ENCODE peak calls at places on chromosome 1, in ten cellular contexts. W, Y, X, O, G, T, R, C, K and I are unnamed samples. For H3K36me3, the result is how much of the 10 kb centered on the place peaks cover.

GRCh38 chr1:44101356-44101755 is 17.3 kb upstream of the KLF17 start:
- DNase-seq in W (no peak), Y (peak), X (no peak), O (no peak), G (no peak), T (no peak), R (no peak), C (no peak), K (no peak), I (no peak)

GRCh38 chr1:966135-966602 is at the start of gene PLEKHN1:
- DNase-seq in W (no peak), Y (peak), X (peak), O (peak), G (peak), T (peak), R (no peak), C (no peak), K (no peak), I (peak)

GRCh38 chr1:200739499-200740290 is 1.0 kb downstream of the CAMSAP2 start:
- DNase-seq in W (no peak), Y (no peak), X (peak), O (peak), G (peak), T (peak), R (peak), C (no peak), K (no peak), I (no peak)

GRCh38 chr1:22508329-22508728 is 55.0 kb upstream of the EPHA8 start:
- DNase-seq in W (no peak), Y (peak), X (no peak), O (no peak), G (no peak), T (no peak), R (no peak), C (no peak), K (no peak), I (no peak)

GRCh38 chr1:231194843-231195516 is 33.1 kb downstream of the TRIM67 start:
- DNase-seq in W (no peak), Y (no peak), X (no peak), O (no peak), G (no peak), T (no peak), R (no peak), C (no peak), K (no peak), I (no peak)

GRCh38 chr1:56644941-56645662 is at the start of gene PRKAA2:
- DNase-seq in W (no peak), Y (peak), X (peak), O (peak), G (peak), T (peak), R (peak), C (no peak), K (peak), I (peak)

GRCh38 chr1:212920895-212921294 is 29.4 kb upstream of the VASH2 start:
- DNase-seq in W (no peak), Y (no peak), X (no peak), O (no peak), G (no peak), T (no peak), R (no peak), C (no peak), K (peak), I (no peak)

GRCh38 chr1:7783178-7783711 is 846 bp upstream of the PER3 start:
- DNase-seq in W (no peak), Y (peak), X (peak), O (peak), G (peak), T (peak), R (peak), C (no peak), K (peak), I (peak)

GRCh38 chr1:28983509-28984310 is 69.3 kb downstream of the EPB41 start:
- DNase-seq in W (no peak), Y (no peak), X (no peak), O (no peak), G (peak), T (peak), R (peak), C (no peak), K (peak), I (no peak)

GRCh38 chr1:230272557-230272956 is 153.6 kb downstream of the PGBD5 start:
- DNase-seq in W (no peak), Y (no peak), X (no peak), O (no peak), G (no peak), T (no peak), R (no peak), C (no peak), K (no peak), I (no peak)

GRCh38 chr1:222784916-222785315 is 29.9 kb upstream of the DISP1 start:
- DNase-seq in W (no peak), Y (no peak), X (no peak), O (no peak), G (no peak), T (no peak), R (no peak), C (no peak), K (no peak), I (no peak)

GRCh38 chr1:153495536-153495935 is 35.1 kb upstream of the S100A7 start:
- DNase-seq in W (no peak), Y (no peak), X (no peak), O (no peak), G (no peak), T (no peak), R (no peak), C (no peak), K (no peak), I (no peak)

GRCh38 chr1:202305168-202305567 is 36.6 kb downstream of the UBE2T start:
- DNase-seq in W (no peak), Y (no peak), X (no peak), O (no peak), G (no peak), T (no peak), R (no peak), C (no peak), K (no peak), I (no peak)

GRCh38 chr1:163661386-163661785 is 339.6 kb downstream of the NUF2 start:
- DNase-seq in W (no peak), Y (no peak), X (no peak), O (no peak), G (no peak), T (no peak), R (no peak), C (no peak), K (no peak), I (no peak)

GRCh38 chr1:53765656-53766055 is 26.7 kb upstream of the GLIS1 start:
- DNase-seq in W (peak), Y (peak), X (no peak), O (no peak), G (no peak), T (no peak), R (no peak), C (no peak), K (peak), I (no peak)

GRCh38 chr1:151401125-151401788 is 1.9 kb downstream of the PSMB4 start:
- DNase-seq in W (no peak), Y (peak), X (no peak), O (no peak), G (no peak), T (no peak), R (no peak), C (no peak), K (no peak), I (no peak)

GRCh38 chr1:193060938-193061337 is 1.5 kb downstream of the RO60 start:
- DNase-seq in W (no peak), Y (peak), X (no peak), O (no peak), G (no peak), T (no peak), R (no peak), C (no peak), K (no peak), I (peak)

GRCh38 chr1:151547119-151547899 is 7.2 kb downstream of the TUFT1 start:
- DNase-seq in W (no peak), Y (peak), X (no peak), O (peak), G (peak), T (peak), R (peak), C (no peak), K (peak), I (peak)

GRCh38 chr1:188517139-188517538 is 1688.4 kb downstream of the PLA2G4A start:
- DNase-seq in W (no peak), Y (no peak), X (no peak), O (no peak), G (no peak), T (no peak), R (no peak), C (no peak), K (no peak), I (no peak)

GRCh38 chr1:21775985-21776562 is 6.9 kb downstream of the USP48 start:
- DNase-seq in W (no peak), Y (peak), X (no peak), O (no peak), G (no peak), T (no peak), R (no peak), C (no peak), K (no peak), I (no peak)

GRCh38 chr1:150881331-150882070 is 5.1 kb upstream of the ARNT start:
- DNase-seq in W (no peak), Y (peak), X (no peak), O (no peak), G (no peak), T (no peak), R (no peak), C (no peak), K (no peak), I (no peak)

GRCh38 chr1:203127672-203128611 is at the start of gene ADORA1:
- DNase-seq in W (no peak), Y (peak), X (peak), O (peak), G (peak), T (peak), R (peak), C (no peak), K (no peak), I (peak)

GRCh38 chr1:7302126-7302525 is 469.0 kb upstream of the VAMP3 start:
- DNase-seq in W (no peak), Y (no peak), X (no peak), O (peak), G (no peak), T (no peak), R (no peak), C (no peak), K (no peak), I (no peak)

GRCh38 chr1:221497051-221497450 is 244.8 kb downstream of the DUSP10 start:
- DNase-seq in W (no peak), Y (no peak), X (no peak), O (no peak), G (no peak), T (no peak), R (no peak), C (no peak), K (no peak), I (no peak)

GRCh38 chr1:53025034-53025777 is 36.8 kb upstream of the PODN start:
- DNase-seq in W (no peak), Y (peak), X (no peak), O (peak), G (peak), T (no peak), R (no peak), C (no peak), K (no peak), I (peak)

GRCh38 chr1:113990966-113991365 is 11.7 kb downstream of the OLFML3 start:
- DNase-seq in W (no peak), Y (no peak), X (no peak), O (no peak), G (no peak), T (no peak), R (no peak), C (no peak), K (no peak), I (no peak)

GRCh38 chr1:113292660-113293626 is 97.4 kb upstream of the MAGI3 start:
- DNase-seq in W (no peak), Y (no peak), X (peak), O (no peak), G (no peak), T (peak), R (no peak), C (no peak), K (no peak), I (peak)

GRCh38 chr1:203031467-203031866 is 5.2 kb downstream of the PPFIA4 start:
- DNase-seq in W (no peak), Y (no peak), X (no peak), O (no peak), G (no peak), T (no peak), R (no peak), C (no peak), K (peak), I (no peak)

GRCh38 chr1:161168906-161169305 is 2.7 kb downstream of the PPOX start:
- DNase-seq in W (no peak), Y (no peak), X (no peak), O (no peak), G (no peak), T (no peak), R (no peak), C (no peak), K (no peak), I (no peak)

GRCh38 chr1:9065213-9065751 is 4.2 kb downstream of the SLC2A5 start:
- DNase-seq in W (no peak), Y (no peak), X (no peak), O (no peak), G (no peak), T (no peak), R (no peak), C (no peak), K (no peak), I (peak)

GRCh38 chr1:9061252-9061948 is 8.0 kb downstream of the SLC2A5 start:
- DNase-seq in W (no peak), Y (no peak), X (no peak), O (no peak), G (peak), T (no peak), R (peak), C (no peak), K (no peak), I (peak)

GRCh38 chr1:9061949-9062555 is 7.4 kb downstream of the SLC2A5 start:
- DNase-seq in W (no peak), Y (no peak), X (no peak), O (no peak), G (no peak), T (no peak), R (no peak), C (no peak), K (no peak), I (peak)

GRCh38 chr1:9059944-9060744 is 9.3 kb downstream of the SLC2A5 start:
- DNase-seq in W (no peak), Y (no peak), X (no peak), O (no peak), G (no peak), T (no peak), R (no peak), C (no peak), K (no peak), I (no peak)

GRCh38 chr1:9062846-9063245 is 6.6 kb downstream of the SLC2A5 start:
- DNase-seq in W (no peak), Y (no peak), X (no peak), O (no peak), G (no peak), T (no peak), R (no peak), C (no peak), K (no peak), I (no peak)
- H3K36me3 ChIP-seq in W (under half), Y (under half), X (under half), O (under half), G (under half), T (under half), R (under half), C (under half), K (under half), I (under half)

GRCh38 chr1:61264825-61265242 is 182.5 kb downstream of the NFIA start:
- DNase-seq in W (no peak), Y (no peak), X (no peak), O (no peak), G (no peak), T (no peak), R (no peak), C (no peak), K (no peak), I (peak)
- H3K27ac ChIP-seq in W (no peak), Y (no peak), X (no peak), O (no peak), G (no peak), T (no peak), R (no peak), C (no peak), K (no peak), I (no peak)

DNA sequence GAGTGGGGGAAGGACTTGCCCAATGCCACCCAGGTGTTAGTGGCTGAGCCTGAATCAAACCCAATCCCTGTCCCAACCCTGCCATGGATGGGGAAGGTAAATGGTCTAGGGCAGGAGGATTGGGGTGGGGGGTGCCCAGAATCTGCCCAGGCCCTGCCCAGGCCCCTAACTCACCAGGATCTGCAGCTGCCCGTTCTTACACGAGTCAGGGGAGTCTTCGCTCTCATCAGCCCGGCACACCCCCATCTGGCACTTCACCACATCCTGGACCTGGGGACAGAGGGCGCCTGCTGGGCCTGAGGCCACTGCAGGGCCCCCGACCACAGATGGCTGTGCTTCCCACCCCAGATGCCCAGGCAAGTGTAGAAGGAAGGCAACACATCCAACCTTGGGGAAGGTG is 28.5 kb upstream of the COL16A1 start:
- DNase-seq in W (no peak), Y (no peak), X (peak), O (no peak), G (no peak), T (no peak), R (no peak), C (no peak), K (no peak), I (no peak)
- H3K36me3 ChIP-seq in W (under half), Y (under half), X (under half), O (under half), G (under half), T (under half), R (under half), C (under half), K (under half), I (under half)

DNA sequence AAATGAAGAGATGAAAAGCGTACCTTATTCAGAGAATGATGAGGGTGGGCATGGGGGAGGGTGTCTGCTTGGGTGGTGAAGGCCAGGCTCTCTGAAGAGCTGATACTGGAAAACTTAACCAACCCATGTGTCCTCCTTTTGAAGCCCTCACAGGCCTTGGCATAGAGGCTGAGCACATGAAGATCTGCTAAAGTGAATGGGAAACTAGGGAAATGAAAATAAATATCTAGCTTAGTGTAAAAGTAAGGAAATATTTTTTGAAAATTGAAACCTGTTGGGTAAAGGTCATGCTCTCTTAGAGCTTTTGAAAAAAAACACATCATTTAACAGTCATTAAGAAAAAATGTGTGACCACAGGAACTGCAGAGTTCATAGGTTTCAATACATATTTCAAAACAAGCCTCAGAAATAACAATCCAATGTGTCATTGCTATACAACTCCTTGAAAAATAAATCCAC is 40.5 kb upstream of the RALGPS2 start:
- DNase-seq in W (no peak), Y (peak), X (no peak), O (no peak), G (no peak), T (no peak), R (no peak), C (no peak), K (no peak), I (no peak)
- H3K27ac ChIP-seq in W (no peak), Y (peak), X (no peak), O (no peak), G (no peak), T (no peak), R (no peak), C (no peak), K (no peak), I (no peak)

DNA sequence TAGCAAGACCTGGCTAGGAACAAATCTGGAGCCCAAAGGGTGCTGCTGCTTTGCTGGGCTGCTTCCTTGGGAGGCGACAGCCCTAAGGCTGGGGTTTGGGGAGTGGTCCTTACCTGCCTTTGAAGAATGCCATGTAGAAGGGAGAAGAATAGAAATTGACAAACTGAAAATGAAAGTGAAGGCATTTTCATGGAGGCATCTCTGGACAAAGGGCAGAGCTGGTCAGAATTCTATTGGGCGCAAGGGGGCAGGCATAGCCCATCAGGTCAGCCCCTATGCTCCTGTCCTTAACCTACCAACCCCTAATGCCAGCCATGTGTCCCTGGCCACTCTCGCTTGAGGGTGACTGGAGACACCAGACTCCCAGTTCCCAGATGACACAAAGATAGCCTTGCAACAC is 7.6 kb upstream of the ARHGEF19 start:
- DNase-seq in W (no peak), Y (no peak), X (no peak), O (no peak), G (no peak), T (peak), R (no peak), C (no peak), K (no peak), I (peak)
- H3K36me3 ChIP-seq in W (under half), Y (under half), X (under half), O (under half), G (under half), T (under half), R (under half), C (under half), K (under half), I (under half)

GRCh38 chr1:39902121-39902807 is 547 bp upstream of the MYCL start:
- DNase-seq in W (peak), Y (peak), X (peak), O (peak), G (peak), T (peak), R (peak), C (peak), K (no peak), I (peak)
- H3K27ac ChIP-seq in W (no peak), Y (no peak), X (peak), O (peak), G (no peak), T (peak), R (peak), C (no peak), K (no peak), I (peak)